ENCODE peak calls at places on chromosomes 3 and 15, in four cellular contexts. I is brain microvascular endothelial cell, R is GM12865, C is fibroblast of villous mesenchyme. W is an unnamed sample.

GRCh38 chr15:77009176-77009575 is 14.2 kb downstream of the PSTPIP1 start:
- DNase-seq in I (no peak), R (no peak), C (no peak), W (no peak)

GRCh38 chr3:190076601-190077444 is 43.9 kb downstream of the P3H2 start:
- DNase-seq in I (peak), R (no peak), C (peak), W (no peak)

GRCh38 chr15:40909662-40910625 is 15.7 kb downstream of the VPS18 start:
- DNase-seq in I (no peak), R (no peak), C (peak), W (no peak)

GRCh38 chr3:106231086-106231485 is 362.3 kb upstream of the CBLB start:
- DNase-seq in I (no peak), R (no peak), C (no peak), W (no peak)

GRCh38 chr3:16101295-16102186 is 72.9 kb upstream of the GALNT15 start:
- DNase-seq in I (peak), R (peak), C (no peak), W (no peak)

GRCh38 chr15:68333775-68334470 is 56.4 kb downstream of the FEM1B start:
- DNase-seq in I (peak), R (no peak), C (peak), W (no peak)

GRCh38 chr3:55647086-55647485 is 160.0 kb upstream of the WNT5A start:
- DNase-seq in I (no peak), R (no peak), C (no peak), W (no peak)

GRCh38 chr3:149494022-149494758 is 19.7 kb downstream of the TM4SF4 start:
- DNase-seq in I (peak), R (peak), C (peak), W (peak)

GRCh38 chr3:168990111-168990510 is 673.4 kb downstream of the MECOM start:
- DNase-seq in I (no peak), R (no peak), C (no peak), W (no peak)

GRCh38 chr3:110106805-110107204 is 769.5 kb upstream of the DPPA4 start:
- DNase-seq in I (no peak), R (no peak), C (no peak), W (no peak)

GRCh38 chr3:150022406-150023238 is 51.9 kb upstream of the PFN2 start:
- DNase-seq in I (peak), R (peak), C (peak), W (no peak)

GRCh38 chr3:167100651-167101050 is 279.4 kb downstream of the ZBBX start:
- DNase-seq in I (no peak), R (no peak), C (no peak), W (no peak)

GRCh38 chr3:167106456-167106855 is 273.6 kb downstream of the ZBBX start:
- DNase-seq in I (no peak), R (no peak), C (no peak), W (no peak)

GRCh38 chr3:167100200-167100599 is 279.9 kb downstream of the ZBBX start:
- DNase-seq in I (no peak), R (no peak), C (no peak), W (no peak)

GRCh38 chr3:167102071-167102470 is 278.0 kb downstream of the ZBBX start:
- DNase-seq in I (no peak), R (peak), C (no peak), W (no peak)
- TF ChIP-seq CTCF in I (no peak), R (peak), C (no peak), W (no peak)

DNA sequence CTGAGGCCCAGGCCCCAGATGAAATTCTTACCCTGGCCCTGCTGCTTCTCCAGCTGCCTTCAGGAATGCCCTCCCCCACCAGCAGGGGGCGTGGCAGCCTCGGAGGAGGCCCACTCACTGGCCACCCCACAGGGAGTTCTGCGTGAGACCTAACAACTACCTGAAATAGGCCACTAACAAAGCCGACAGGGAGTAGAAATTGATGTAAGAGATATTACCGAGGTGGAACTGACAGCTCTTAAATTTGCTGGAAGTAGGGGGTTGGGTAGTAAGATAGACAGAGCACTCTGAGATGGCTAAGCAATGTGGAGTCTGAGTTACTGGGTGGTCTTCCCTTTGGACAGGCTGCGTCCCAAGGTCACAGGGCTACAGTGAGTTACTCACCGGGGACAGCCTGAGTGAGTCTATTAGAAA is 240.8 kb downstream of the SHOX2 start:
- DNase-seq in I (no peak), R (peak), C (no peak), W (peak)
- TF ChIP-seq CTCF in I (peak), R (peak), C (peak), W (peak)

GRCh38 chr15:20310603-20311002 is 231.0 kb downstream of the GOLGA6L6 start:
- DNase-seq in I (no peak), R (no peak), C (no peak), W (no peak)
- TF ChIP-seq CTCF in I (no peak), R (no peak), C (no peak), W (no peak)

DNA sequence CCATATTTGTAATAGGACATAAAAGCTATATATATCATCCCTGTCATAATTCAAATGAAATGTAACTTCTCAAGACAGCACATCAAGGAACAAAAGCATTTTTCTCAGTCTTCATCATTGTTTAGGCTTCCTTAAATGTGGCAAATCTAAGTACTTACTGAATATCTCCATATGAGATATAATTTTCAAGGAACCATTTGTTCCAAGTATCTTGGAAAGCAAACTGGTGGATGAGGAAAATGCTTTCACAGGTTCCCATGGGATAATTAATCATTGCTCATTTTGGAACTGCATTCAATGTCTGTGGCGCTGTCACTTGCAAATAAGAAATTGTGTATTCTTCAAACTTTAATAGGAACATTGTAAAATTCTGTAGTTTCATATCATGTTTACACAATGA is 52.6 kb upstream of the ZNF385D start:
- DNase-seq in I (no peak), R (no peak), C (no peak), W (no peak)
- TF ChIP-seq CTCF in I (no peak), R (no peak), C (no peak), W (no peak)

GRCh38 chr15:98547741-98548166 is 100.6 kb upstream of the IGF1R start:
- DNase-seq in I (peak), R (no peak), C (peak), W (no peak)

GRCh38 chr15:98549003-98549402 is 99.3 kb upstream of the IGF1R start:
- DNase-seq in I (no peak), R (no peak), C (no peak), W (no peak)

GRCh38 chr15:98549741-98550140 is 98.6 kb upstream of the IGF1R start:
- DNase-seq in I (no peak), R (no peak), C (no peak), W (no peak)

GRCh38 chr15:98547255-98547654 is 101.1 kb upstream of the IGF1R start:
- DNase-seq in I (no peak), R (no peak), C (no peak), W (no peak)

GRCh38 chr15:98548172-98548971 is 100.0 kb upstream of the IGF1R start:
- DNase-seq in I (peak), R (no peak), C (peak), W (no peak)
- TF ChIP-seq CTCF in I (peak), R (no peak), C (no peak), W (no peak)

DNA sequence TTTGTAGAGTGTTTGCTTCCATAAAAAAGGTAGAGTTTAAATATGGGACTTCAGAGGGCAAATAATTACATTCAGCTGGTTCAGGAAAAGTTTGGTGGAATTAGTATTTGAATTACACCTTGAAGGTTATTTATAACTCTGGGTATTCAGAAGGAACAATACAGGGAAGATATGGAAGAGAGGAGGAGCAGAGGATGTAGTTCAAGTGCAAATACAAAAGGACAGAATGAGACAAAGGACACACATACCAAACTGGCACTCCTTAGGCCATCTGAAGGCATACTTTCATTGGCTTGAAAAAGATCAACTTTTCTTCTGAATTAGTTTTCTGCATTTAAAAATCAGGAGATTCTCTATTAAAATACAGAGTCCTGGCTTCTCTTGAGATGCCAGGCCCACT is 90.2 kb downstream of the OTOL1 start:
- DNase-seq in I (no peak), R (no peak), C (no peak), W (no peak)
- TF ChIP-seq CTCF in I (no peak), R (no peak), C (no peak), W (no peak)

DNA sequence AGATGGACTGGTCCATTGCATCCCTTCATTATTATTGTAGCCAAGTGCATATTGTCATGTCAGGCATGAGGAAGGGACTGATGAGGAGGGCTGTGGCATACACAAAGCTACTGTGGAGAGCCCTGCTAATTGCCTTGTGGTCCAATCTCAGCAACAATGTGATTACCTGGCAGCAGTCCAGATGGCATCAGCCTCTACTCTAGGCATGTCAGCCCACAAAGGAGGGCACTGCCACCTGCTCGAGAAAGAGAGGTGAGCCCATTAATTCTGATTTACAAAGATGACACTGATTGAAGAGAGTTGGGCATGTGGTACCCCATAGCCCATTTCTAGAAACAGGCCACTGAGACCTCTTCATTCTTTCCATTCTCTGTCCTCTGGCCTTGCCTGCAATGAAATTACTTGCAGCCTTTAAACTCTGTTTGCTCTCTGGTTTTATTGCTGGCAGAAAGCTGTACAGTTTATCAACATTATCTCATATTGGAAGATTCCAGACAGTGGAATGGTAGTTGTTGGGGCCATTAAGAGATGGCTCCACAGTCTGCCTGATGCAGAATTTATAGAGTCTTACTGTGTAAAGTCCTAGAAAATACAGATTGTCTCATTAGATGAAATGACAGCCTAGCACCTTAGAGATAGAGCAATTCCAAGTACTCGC is 307.7 kb downstream of the ARPP21 start:
- DNase-seq in I (no peak), R (no peak), C (no peak), W (no peak)
- TF ChIP-seq CTCF in I (no peak), R (no peak), C (peak), W (no peak)

GRCh38 chr15:90642464-90643300 is 74.5 kb upstream of the BLM start:
- DNase-seq in I (no peak), R (no peak), C (no peak), W (no peak)
- TF ChIP-seq CTCF in I (peak), R (peak), C (peak), W (no peak)

DNA sequence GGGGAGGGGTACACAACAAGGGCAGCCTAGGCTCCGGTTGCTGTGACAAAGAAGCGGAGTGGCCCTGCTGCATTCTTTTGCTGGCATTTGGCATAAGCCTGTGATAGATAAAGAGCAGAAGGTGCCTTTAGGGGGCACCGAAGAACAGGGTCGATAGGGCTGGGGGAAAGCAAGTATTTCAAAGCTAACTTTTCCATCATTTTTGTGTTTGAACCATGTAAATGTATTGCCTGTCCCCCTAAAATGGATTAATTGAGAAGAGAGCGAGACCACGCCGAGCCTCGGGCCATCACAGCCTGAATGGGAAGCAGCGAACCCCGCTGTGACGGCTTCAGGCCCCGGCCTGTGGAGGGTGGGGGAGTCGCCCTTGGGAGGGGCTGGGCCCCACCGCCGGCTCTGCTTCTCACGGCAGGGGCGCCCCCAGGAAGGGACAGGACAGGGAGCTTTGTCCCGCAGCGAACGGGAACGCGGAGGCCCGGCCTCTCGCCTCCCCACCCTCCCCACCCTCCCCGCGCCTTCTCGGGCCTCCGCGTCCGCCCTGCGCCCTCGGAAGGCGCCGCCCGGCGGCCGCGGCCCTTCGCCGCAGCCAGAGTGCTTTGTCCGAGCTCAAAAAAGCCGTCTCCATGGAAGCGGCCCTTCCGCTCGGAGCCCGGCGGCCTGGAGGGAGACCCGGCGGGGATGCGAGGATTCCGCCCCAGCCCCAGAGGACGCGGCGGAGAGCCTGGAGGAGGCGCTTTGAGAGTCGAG is 32.4 kb upstream of the ALDH1L1 start:
- DNase-seq in I (no peak), R (no peak), C (peak), W (no peak)
- TF ChIP-seq CTCF in I (peak), R (no peak), C (peak), W (peak)

GRCh38 chr3:8767667-8768363 is 1.6 kb downstream of the OXTR start:
- DNase-seq in I (no peak), R (peak), C (no peak), W (peak)
- TF ChIP-seq CTCF in I (peak), R (peak), C (no peak), W (peak)